ENCODE peak calls at places on chromosome 11, in five cellular contexts. Y, W, R, V and T are unnamed samples.

GRCh38 chr11:47106839-47107520 is 69.7 kb downstream of the ARFGAP2 start:
- DNase-seq in W (no peak), V (no peak), R (no peak), Y (no peak), T (no peak)

GRCh38 chr11:120337133-120337895 is 1.1 kb downstream of the ARHGEF12 start:
- DNase-seq in R (no peak), V (peak; percentile 31), Y (peak; percentile 61), W (no peak), T (peak; percentile 23)

GRCh38 chr11:111729441-111729840 is 36.7 kb downstream of the PPP2R1B start:
- DNase-seq in W (peak; percentile 43), R (no peak), V (no peak), Y (no peak), T (no peak)

GRCh38 chr11:61293869-61294716 is 1.0 kb downstream of the VWCE start:
- DNase-seq in Y (peak; percentile 55), R (no peak), W (peak; percentile 48), V (peak; percentile 50), T (peak; percentile 31)

GRCh38 chr11:12556155-12556554 is 118.1 kb upstream of the TEAD1 start:
- DNase-seq in V (no peak), Y (peak; percentile 76), W (peak; percentile 62), R (no peak), T (no peak)

GRCh38 chr11:8768625-8769333 is 86.2 kb downstream of the RPL27A start:
- DNase-seq in R (no peak), Y (peak; percentile 77), W (peak; percentile 89), V (no peak), T (no peak)

GRCh38 chr11:73995247-73995646 is 12.6 kb upstream of the UCP2 start:
- DNase-seq in Y (peak; percentile 80), R (no peak), V (no peak), W (peak; percentile 16), T (no peak)

GRCh38 chr11:66685276-66686099 is 7.8 kb upstream of the RBM4B start:
- DNase-seq in Y (no peak), R (no peak), V (no peak), W (no peak), T (no peak)

GRCh38 chr11:65538915-65539374 is 14.1 kb downstream of the SCYL1 start:
- DNase-seq in Y (no peak), W (no peak), V (peak; percentile 71), R (no peak), T (no peak)

GRCh38 chr11:73578786-73579185 is 19.1 kb downstream of the FAM168A start:
- DNase-seq in Y (no peak), W (no peak), R (no peak), V (no peak), T (no peak)

GRCh38 chr11:65501530-65502273 is 2.9 kb downstream of the MALAT1 start:
- DNase-seq in R (no peak), W (peak; percentile 56), Y (peak; percentile 73), V (no peak), T (no peak)

GRCh38 chr11:72314600-72315386 is 70.8 kb upstream of the PHOX2A start:
- DNase-seq in V (peak; percentile 47), Y (no peak), R (no peak), W (no peak), T (no peak)

GRCh38 chr11:16356057-16356750 is at the start of gene SOX6:
- DNase-seq in Y (peak; percentile 51), V (no peak), R (no peak), W (peak; percentile 67), T (no peak)

GRCh38 chr11:6674198-6674597 is 8.9 kb downstream of the MRPL17 start:
- DNase-seq in W (no peak), V (no peak), R (no peak), Y (no peak), T (no peak)

GRCh38 chr11:70399681-70400112 is 1.4 kb downstream of the CTTN start:
- DNase-seq in Y (peak; percentile 98), V (peak; percentile 58), R (no peak), W (peak; percentile 97), T (no peak)

GRCh38 chr11:60018058-60018457 is 1.1 kb downstream of the OOSP4B start:
- DNase-seq in V (no peak), W (no peak), Y (no peak), R (no peak), T (no peak)

GRCh38 chr11:109972939-109973338 is 120.3 kb upstream of the ZC3H12C start:
- DNase-seq in V (no peak), Y (no peak), R (no peak), W (no peak), T (no peak)

DNA sequence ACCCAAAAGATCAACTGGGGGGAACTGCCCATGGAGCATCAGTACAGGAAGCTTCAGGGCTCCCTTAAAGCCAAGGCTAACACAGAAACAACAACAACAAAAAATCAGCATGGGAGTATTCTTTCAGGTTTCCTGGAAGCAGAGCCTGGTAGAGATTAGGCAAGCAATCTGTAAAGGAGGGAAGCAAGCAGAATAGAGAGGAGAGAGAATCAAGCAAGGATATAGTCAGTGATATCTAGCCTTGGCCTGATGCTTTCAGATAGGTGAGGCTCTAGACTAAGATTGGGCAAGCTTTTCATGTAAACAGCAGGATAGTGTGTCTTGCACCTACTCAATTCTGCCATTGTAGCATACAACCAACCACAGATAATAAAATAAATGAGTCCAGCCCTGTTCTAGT is 44.4 kb upstream of the FAT3 start:
- DNase-seq in V (no peak), W (no peak), Y (no peak), R (no peak), T (no peak)
- H2AFZ ChIP-seq in V (no peak overlapping the region), W (no peak overlapping the region), Y (no peak overlapping the region), R (peak overlapping the region; percentile 43), T (peak overlapping the region; percentile 80)

GRCh38 chr11:62542750-62543567 is 3.6 kb downstream of the AHNAK start:
- DNase-seq in Y (peak; percentile 77), R (no peak), W (peak; percentile 70), V (peak; percentile 86), T (peak; percentile 76)
- H2AK5ac ChIP-seq in Y (peak overlapping the region; percentile 8), R (peak overlapping the region; percentile 46), W (peak overlapping the region; percentile 89), V (no peak overlapping the region), T (peak overlapping the region; percentile 59)

DNA sequence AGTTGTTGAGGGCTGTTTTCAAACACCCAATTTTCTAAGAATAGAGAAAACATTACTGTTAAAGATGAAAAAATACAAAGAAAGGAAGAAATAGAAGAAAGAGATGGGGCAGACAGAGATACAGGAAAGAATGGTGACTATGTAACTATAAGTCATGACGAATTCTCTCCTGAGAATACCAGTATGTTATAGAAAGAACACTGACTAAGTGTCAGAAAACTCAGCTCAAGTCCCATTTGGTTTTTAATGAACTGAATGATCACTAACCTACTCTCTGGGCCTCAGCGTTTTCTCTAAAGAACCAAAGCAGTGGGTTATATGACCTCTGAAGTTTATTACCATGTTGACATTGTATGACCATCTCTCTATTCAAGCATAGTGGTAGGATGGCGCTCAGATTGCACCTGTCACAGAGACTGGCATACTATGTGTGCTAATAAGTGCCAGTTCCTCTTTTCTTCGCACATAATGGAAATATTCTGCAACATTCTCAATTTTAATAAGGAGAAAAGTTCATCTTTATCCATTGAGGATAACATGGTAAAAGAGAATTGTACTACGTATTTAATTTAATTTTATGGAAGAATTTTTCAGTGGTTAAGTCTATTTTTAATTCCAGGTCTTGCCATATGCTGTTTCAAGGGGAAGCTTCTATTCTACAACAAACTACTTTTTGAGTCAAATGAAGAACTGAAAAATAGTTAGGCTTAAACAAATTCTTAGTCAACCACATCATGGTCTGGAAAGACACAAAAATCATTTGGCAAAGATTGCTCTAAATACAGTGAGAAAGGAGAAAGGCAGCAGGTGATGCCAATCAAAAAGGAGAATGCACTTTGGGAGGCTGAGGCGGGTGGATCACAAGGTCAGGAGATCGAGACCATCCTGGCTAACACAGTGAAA is 25.0 kb upstream of the EED start:
- DNase-seq in V (no peak), R (no peak), Y (no peak), W (no peak), T (no peak)
- H2AFZ ChIP-seq in V (no peak overlapping the region), R (no peak overlapping the region), Y (no peak overlapping the region), W (no peak overlapping the region), T (no peak overlapping the region)

DNA sequence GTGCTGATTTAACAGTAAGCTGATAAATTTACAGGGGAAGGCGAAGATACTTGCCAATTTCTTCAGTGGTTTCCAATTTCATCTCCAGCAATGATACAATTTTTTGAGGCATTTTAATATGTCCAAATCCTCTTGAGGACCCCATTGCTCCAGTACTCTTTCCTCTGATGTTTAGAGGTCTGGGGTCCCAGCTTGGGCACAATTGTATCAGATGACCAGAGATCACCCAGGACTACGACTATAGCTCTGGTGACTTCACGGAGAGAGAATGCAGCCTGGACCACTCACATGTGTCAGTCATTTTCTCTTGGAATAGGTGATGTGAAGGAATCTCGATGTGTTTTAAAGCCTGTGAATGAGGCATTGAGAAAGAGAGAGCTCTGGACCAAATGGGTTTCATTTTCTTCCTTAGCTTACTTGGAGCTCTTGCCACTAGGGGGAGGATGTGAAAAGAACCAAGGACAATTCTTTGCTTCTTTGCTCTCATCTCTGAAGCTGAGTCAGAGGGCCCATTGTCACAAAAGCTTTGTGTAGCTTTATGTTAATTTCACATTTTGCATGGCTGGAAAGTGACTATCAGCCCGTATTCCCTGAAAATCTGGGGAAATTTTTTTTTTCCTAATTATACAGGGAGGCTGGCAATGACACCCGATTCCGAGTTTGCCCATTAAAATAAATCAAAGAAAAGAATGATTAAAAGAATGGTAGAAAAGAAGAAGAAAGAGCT is 6.7 kb upstream of the CCDC90B start:
- DNase-seq in W (peak; percentile 73), R (peak; percentile 31), Y (peak; percentile 74), V (peak; percentile 43), T (peak; percentile 58)
- H2AK5ac ChIP-seq in W (no peak overlapping the region), R (no peak overlapping the region), Y (no peak overlapping the region), V (no peak overlapping the region), T (no peak overlapping the region)

GRCh38 chr11:125364085-125364822 is 131.8 kb downstream of the FEZ1 start:
- DNase-seq in V (no peak), Y (peak; percentile 60), R (no peak), W (peak; percentile 81), T (no peak)
- H2AFZ ChIP-seq in V (no peak overlapping the region), Y (no peak overlapping the region), R (no peak overlapping the region), W (peak overlapping the region; percentile 82), T (no peak overlapping the region)

GRCh38 chr11:95895815-95896214 is 28.1 kb downstream of the MTMR2 start:
- DNase-seq in R (no peak), W (no peak), V (no peak), Y (no peak), T (no peak)
- H2AK5ac ChIP-seq in R (no peak overlapping the region), W (no peak overlapping the region), V (no peak overlapping the region), Y (no peak overlapping the region), T (no peak overlapping the region)

GRCh38 chr11:34631737-34632104 is 10.8 kb downstream of the EHF start:
- DNase-seq in R (no peak), Y (no peak), V (no peak), W (no peak), T (no peak)

GRCh38 chr11:34633640-34633989 is 12.7 kb downstream of the EHF start:
- DNase-seq in R (no peak), V (no peak), W (no peak), Y (no peak), T (no peak)

GRCh38 chr11:34636127-34636526 is 15.2 kb downstream of the EHF start:
- DNase-seq in R (no peak), W (no peak), Y (no peak), V (no peak), T (no peak)

GRCh38 chr11:34632105-34632780 is 11.3 kb downstream of the EHF start:
- DNase-seq in V (no peak), W (no peak), R (no peak), Y (no peak), T (peak; percentile 21)

GRCh38 chr11:34633990-34634725 is 13.3 kb downstream of the EHF start:
- DNase-seq in W (peak; percentile 51), R (no peak), Y (no peak), V (no peak), T (no peak)
- H2AFZ ChIP-seq in W (no peak overlapping the region), R (no peak overlapping the region), Y (no peak overlapping the region), V (no peak overlapping the region), T (no peak overlapping the region)